ENCODE peak calls at places on chromosomes 7 and 10, in seven cellular contexts. P is H1, U is GM12878, C is SK-N-SH, W is HepG2, G is K562, J is HCT116. M is an unnamed sample.

GRCh38 chr7:2237109-2237602 is 4.4 kb upstream of the MAD1L1 start:
- DNase-seq in P (no peak), U (peak), C (no peak), W (no peak), G (no peak), J (no peak), M (no peak)

GRCh38 chr7:11951909-11952308 is 119.9 kb upstream of the THSD7A start:
- DNase-seq in P (no peak), U (no peak), C (no peak), W (no peak), G (no peak), J (no peak), M (no peak)

GRCh38 chr7:102814025-102814471 is 65.2 kb downstream of the FAM185A start:
- DNase-seq in P (no peak), U (no peak), C (no peak), W (no peak), G (no peak), J (no peak), M (no peak)

GRCh38 chr10:51344371-51344770 is 270.1 kb downstream of the PRKG1 start:
- DNase-seq in P (no peak), U (no peak), C (no peak), W (no peak), G (no peak), J (no peak), M (no peak)

GRCh38 chr10:127649642-127650041 is 87.3 kb upstream of the FOXI2 start:
- DNase-seq in P (peak), U (no peak), C (peak), W (peak), G (no peak), J (peak), M (no peak)

GRCh38 chr7:55083206-55083605 is 64.4 kb downstream of the EGFR start:
- DNase-seq in P (no peak), U (no peak), C (no peak), W (no peak), G (no peak), J (no peak), M (no peak)

GRCh38 chr7:17130281-17131059 is 168.0 kb upstream of the AHR start:
- DNase-seq in P (no peak), U (no peak), C (no peak), W (peak), G (no peak), J (peak), M (peak)

GRCh38 chr7:18305866-18306265 is 189.7 kb upstream of the HDAC9 start:
- DNase-seq in P (no peak), U (no peak), C (no peak), W (no peak), G (no peak), J (no peak), M (no peak)

GRCh38 chr10:58755688-58756087 is 243.0 kb downstream of the BICC1 start:
- DNase-seq in P (no peak), U (no peak), C (no peak), W (no peak), G (no peak), J (no peak), M (peak)

GRCh38 chr7:25707733-25708132 is 444.3 kb upstream of the NFE2L3 start:
- DNase-seq in P (no peak), U (no peak), C (peak), W (no peak), G (no peak), J (no peak), M (no peak)

GRCh38 chr10:95430231-95430951 is 130.8 kb downstream of the SORBS1 start:
- DNase-seq in P (no peak), U (peak), C (peak), W (peak), G (peak), J (peak), M (peak)

GRCh38 chr10:10796061-10796773 is 221.5 kb upstream of the CELF2 start:
- DNase-seq in P (no peak), U (no peak), C (no peak), W (no peak), G (no peak), J (no peak), M (no peak)

GRCh38 chr7:47304727-47305719 is 276.9 kb downstream of the TNS3 start:
- DNase-seq in P (no peak), U (no peak), C (no peak), W (no peak), G (no peak), J (no peak), M (no peak)

GRCh38 chr7:26398436-26399308 is 107.0 kb downstream of the SNX10 start:
- DNase-seq in P (no peak), U (peak), C (peak), W (no peak), G (peak), J (no peak), M (peak)

GRCh38 chr7:55565693-55566092 is 6.6 kb downstream of the VOPP1 start:
- DNase-seq in P (no peak), U (no peak), C (no peak), W (peak), G (no peak), J (peak), M (no peak)

GRCh38 chr7:2431260-2431867 is 28.0 kb downstream of the CHST12 start:
- DNase-seq in P (peak), U (no peak), C (peak), W (peak), G (peak), J (no peak), M (no peak)

GRCh38 chr10:44978570-44979280 is at the start of gene DEPP1:
- DNase-seq in P (no peak), U (no peak), C (peak), W (peak), G (peak), J (peak), M (peak)

GRCh38 chr7:47371733-47372368 is 210.1 kb downstream of the TNS3 start:
- DNase-seq in P (no peak), U (no peak), C (peak), W (no peak), G (peak), J (no peak), M (peak)

GRCh38 chr7:151705744-151706567 is 171.0 kb downstream of the PRKAG2 start:
- DNase-seq in P (no peak), U (no peak), C (peak), W (peak), G (peak), J (peak), M (no peak)

GRCh38 chr10:86958831-86959736 is 685 bp downstream of the SNCG start:
- DNase-seq in P (no peak), U (no peak), C (peak), W (peak), G (peak), J (peak), M (peak)

GRCh38 chr10:90787906-90788491 is 69.8 kb downstream of the HTR7 start:
- DNase-seq in P (no peak), U (no peak), C (peak), W (peak), G (peak), J (peak), M (peak)
- TF ChIP-seq JUND in P (no peak), U (no peak), C (no peak), W (no peak), G (no peak), J (no peak), M (no peak)

DNA sequence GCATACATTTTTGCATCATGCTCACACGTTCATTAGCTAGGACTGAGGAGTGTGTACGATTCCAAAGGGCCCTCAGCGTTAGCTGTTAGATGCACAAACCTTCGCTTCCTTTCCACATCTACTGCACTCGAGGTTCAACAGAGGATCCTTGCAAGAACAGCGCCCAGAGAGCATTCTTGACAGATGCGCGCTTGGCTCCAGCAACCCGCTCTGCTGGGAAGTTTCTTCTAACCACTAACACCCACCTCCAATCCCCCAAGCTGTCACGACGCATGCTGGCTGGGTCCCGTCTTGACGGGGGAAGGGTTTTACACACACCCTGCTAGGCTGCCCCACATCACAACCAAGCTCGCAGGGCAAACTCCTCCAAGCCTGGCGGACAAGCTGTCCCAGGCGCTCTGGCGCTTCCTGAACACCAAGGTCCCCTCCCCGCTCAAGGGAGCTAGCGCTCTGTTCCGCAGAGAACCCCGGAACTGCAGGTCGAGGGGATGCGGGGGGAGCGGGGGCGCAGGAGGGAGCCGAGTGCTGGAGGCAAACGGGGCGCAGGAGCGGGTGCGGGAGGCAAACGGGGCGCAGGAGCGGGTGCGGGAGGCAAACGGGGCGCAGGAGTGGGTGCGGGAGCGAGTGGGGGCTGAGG is 653 bp upstream of the ADRB1 start:
- DNase-seq in P (no peak), U (no peak), C (peak), W (no peak), G (no peak), J (peak), M (peak)
- TF ChIP-seq JUND in P (no peak), U (no peak), C (no peak), W (no peak), G (no peak), J (no peak), M (no peak)

DNA sequence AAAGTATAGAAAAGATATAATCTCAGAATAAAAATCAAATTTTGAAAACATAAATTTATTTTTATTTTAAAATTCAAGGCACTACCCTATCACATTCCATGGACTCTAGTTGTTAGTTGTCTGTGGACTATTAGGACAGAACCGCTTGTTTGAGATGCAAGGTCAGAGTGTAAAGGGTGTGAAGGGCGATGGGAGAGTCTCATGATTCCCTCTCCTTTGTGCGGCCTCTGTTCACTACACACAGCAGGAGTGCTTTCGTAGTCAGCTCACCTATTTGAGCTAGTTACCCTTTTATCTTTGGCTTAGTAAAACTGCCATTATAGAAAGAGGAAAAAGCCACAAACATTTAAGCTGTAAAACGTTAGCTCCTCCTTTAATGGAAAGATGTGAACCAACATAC is 189.8 kb upstream of the TEX47 start:
- DNase-seq in P (no peak), U (no peak), C (no peak), W (no peak), G (no peak), J (no peak), M (no peak)
- TF ChIP-seq JUND in P (no peak), U (no peak), C (no peak), W (no peak), G (no peak), J (no peak), M (no peak)

GRCh38 chr10:93476756-93477155 is 5.4 kb downstream of the MYOF start:
- DNase-seq in P (no peak), U (no peak), C (no peak), W (no peak), G (no peak), J (no peak), M (no peak)

GRCh38 chr10:93481213-93481930 is 762 bp downstream of the MYOF start:
- DNase-seq in P (no peak), U (no peak), C (no peak), W (no peak), G (no peak), J (no peak), M (peak)

GRCh38 chr10:93485690-93486089 is 3.6 kb upstream of the MYOF start:
- DNase-seq in P (no peak), U (no peak), C (no peak), W (no peak), G (no peak), J (no peak), M (no peak)

GRCh38 chr10:93478873-93479272 is 3.3 kb downstream of the MYOF start:
- DNase-seq in P (no peak), U (no peak), C (no peak), W (no peak), G (no peak), J (no peak), M (no peak)

DNA sequence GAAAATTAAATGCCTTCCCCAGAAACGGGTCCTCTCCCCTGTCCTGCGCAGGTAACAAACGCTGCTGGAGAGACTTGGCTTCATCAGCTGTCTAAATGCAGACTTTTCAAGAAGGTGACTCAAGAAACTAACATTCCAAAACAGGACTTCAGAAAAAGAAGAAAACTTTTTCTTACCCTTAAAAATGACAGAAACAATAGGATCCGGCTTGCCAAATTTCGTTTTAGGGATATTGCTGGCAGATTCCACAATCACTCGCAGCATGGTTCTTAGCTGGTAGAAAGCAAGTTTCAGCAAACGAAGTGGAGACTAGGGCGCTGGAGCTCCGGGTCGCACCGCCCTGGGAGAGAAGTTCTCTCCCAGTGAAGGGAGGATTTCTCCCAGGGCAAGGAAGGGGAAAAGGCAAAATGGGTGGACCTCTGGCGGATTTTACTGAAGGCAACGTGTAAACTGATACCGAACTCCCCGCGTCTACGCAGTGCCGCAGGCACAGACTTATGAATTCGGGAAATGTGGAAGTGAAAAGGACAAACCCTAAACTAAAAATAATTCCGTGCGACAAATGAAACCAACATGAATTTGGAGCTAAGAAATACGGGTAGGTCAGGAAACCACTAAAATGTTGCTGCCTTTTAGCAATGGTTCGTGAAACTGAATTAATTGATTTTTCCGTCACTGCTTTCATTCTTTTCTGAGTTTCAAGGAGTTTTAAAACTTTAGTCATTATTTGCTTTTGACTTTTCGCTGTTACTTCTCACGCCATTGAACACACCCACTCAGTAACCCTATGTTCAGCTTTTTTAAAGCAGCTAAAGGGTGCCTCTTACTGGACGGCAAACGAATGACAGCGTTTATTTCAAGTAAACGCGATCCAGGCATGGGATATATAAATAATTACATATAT is at the start of gene MYOF:
- DNase-seq in P (no peak), U (peak), C (peak), W (peak), G (peak), J (peak), M (peak)
- TF ChIP-seq JUND in P (no peak), U (no peak), C (no peak), W (no peak), G (no peak), J (no peak), M (no peak)

GRCh38 chr7:155775691-155776090 is 36.6 kb downstream of the SHH start:
- DNase-seq in P (no peak), U (no peak), C (no peak), W (no peak), G (no peak), J (no peak), M (no peak)
- TF ChIP-seq JUND in P (no peak), U (no peak), C (no peak), W (no peak), G (no peak), J (no peak), M (no peak)

GRCh38 chr7:90728568-90728967 is 132.4 kb downstream of the CDK14 start:
- DNase-seq in P (no peak), U (no peak), C (no peak), W (no peak), G (no peak), J (no peak), M (no peak)

GRCh38 chr7:90726623-90727022 is 130.5 kb downstream of the CDK14 start:
- DNase-seq in P (no peak), U (no peak), C (no peak), W (no peak), G (no peak), J (no peak), M (no peak)

GRCh38 chr7:90727412-90727811 is 131.3 kb downstream of the CDK14 start:
- DNase-seq in P (no peak), U (no peak), C (no peak), W (no peak), G (no peak), J (no peak), M (no peak)

GRCh38 chr7:90723866-90724265 is 127.7 kb downstream of the CDK14 start:
- DNase-seq in P (no peak), U (no peak), C (no peak), W (no peak), G (no peak), J (no peak), M (no peak)

GRCh38 chr7:90726120-90726519 is 130.0 kb downstream of the CDK14 start:
- DNase-seq in P (no peak), U (no peak), C (no peak), W (no peak), G (no peak), J (no peak), M (no peak)
- TF ChIP-seq JUND in P (no peak), U (no peak), C (no peak), W (no peak), G (no peak), J (no peak), M (no peak)

M was measured in T47D.